ENCODE peak calls at places on chromosomes 11 and 22, in six cellular contexts. One of them, this sample, is unnamed.

GRCh38 chr11:115845872-115846271 is 341.7 kb upstream of the CADM1 start:
- DNase-seq in A549: no peak
- DNase-seq in K562: no peak
- DNase-seq in sigmoid colon: no peak
- DNase-seq in ovary: no peak
- DNase-seq in SK-N-SH: no peak
- DNase-seq in this sample: no peak

GRCh38 chr11:72814139-72814830 is at the start of gene ATG16L2:
- DNase-seq in A549: peak
- DNase-seq in K562: peak
- DNase-seq in sigmoid colon: peak
- DNase-seq in ovary: peak
- DNase-seq in SK-N-SH: peak
- DNase-seq in this sample: peak

GRCh38 chr22:49866646-49867045 is 13.0 kb downstream of the ZBED4 start:
- DNase-seq in A549: no peak
- DNase-seq in K562: no peak
- DNase-seq in sigmoid colon: no peak
- DNase-seq in ovary: no peak
- DNase-seq in SK-N-SH: no peak
- DNase-seq in this sample: no peak

GRCh38 chr11:37952035-37952434 is 1354.0 kb upstream of the RAG2 start:
- DNase-seq in A549: no peak
- DNase-seq in K562: no peak
- DNase-seq in sigmoid colon: no peak
- DNase-seq in ovary: no peak
- DNase-seq in SK-N-SH: peak
- DNase-seq in this sample: no peak

GRCh38 chr22:47448231-47449035 is 686.0 kb downstream of the TBC1D22A start:
- DNase-seq in A549: no peak
- DNase-seq in K562: no peak
- DNase-seq in sigmoid colon: no peak
- DNase-seq in ovary: no peak
- DNase-seq in SK-N-SH: no peak
- DNase-seq in this sample: no peak

GRCh38 chr11:80330302-80330701 is 889.5 kb upstream of the TENM4 start:
- DNase-seq in A549: no peak
- DNase-seq in K562: no peak
- DNase-seq in sigmoid colon: no peak
- DNase-seq in ovary: no peak
- DNase-seq in SK-N-SH: no peak
- DNase-seq in this sample: no peak

GRCh38 chr11:22432331-22433065 is 94.3 kb downstream of the SLC17A6 start:
- DNase-seq in A549: no peak
- DNase-seq in K562: no peak
- DNase-seq in sigmoid colon: no peak
- DNase-seq in ovary: peak
- DNase-seq in SK-N-SH: peak
- DNase-seq in this sample: peak

GRCh38 chr22:37747090-37747714 is 50.4 kb downstream of the TRIOBP start:
- DNase-seq in A549: no peak
- DNase-seq in K562: no peak
- DNase-seq in sigmoid colon: peak
- DNase-seq in ovary: peak
- DNase-seq in SK-N-SH: peak
- DNase-seq in this sample: no peak

GRCh38 chr22:48900626-48901025 is 927.0 kb downstream of the BRD1 start:
- DNase-seq in A549: no peak
- DNase-seq in K562: no peak
- DNase-seq in sigmoid colon: no peak
- DNase-seq in ovary: no peak
- DNase-seq in SK-N-SH: no peak
- DNase-seq in this sample: no peak

GRCh38 chr11:126265801-126266200 is 2.9 kb downstream of the SRPRA start:
- DNase-seq in A549: peak
- DNase-seq in K562: no peak
- DNase-seq in sigmoid colon: no peak
- DNase-seq in ovary: no peak
- DNase-seq in SK-N-SH: no peak
- DNase-seq in this sample: no peak

GRCh38 chr11:10564030-10564429 is 4.4 kb downstream of the LYVE1 start:
- DNase-seq in A549: no peak
- DNase-seq in K562: no peak
- DNase-seq in sigmoid colon: no peak
- DNase-seq in ovary: no peak
- DNase-seq in SK-N-SH: no peak
- DNase-seq in this sample: no peak

GRCh38 chr22:29480262-29480511 is 169 bp downstream of the NEFH start:
- DNase-seq in A549: no peak
- DNase-seq in K562: no peak
- DNase-seq in sigmoid colon: no peak
- DNase-seq in ovary: no peak
- DNase-seq in SK-N-SH: no peak
- DNase-seq in this sample: no peak

GRCh38 chr22:34800265-34800664 is 265.7 kb upstream of the ISX start:
- DNase-seq in A549: no peak
- DNase-seq in K562: no peak
- DNase-seq in sigmoid colon: no peak
- DNase-seq in ovary: no peak
- DNase-seq in SK-N-SH: no peak
- DNase-seq in this sample: no peak

GRCh38 chr22:46239261-46240048 is 10.6 kb downstream of the CDPF1 start:
- DNase-seq in A549: no peak
- DNase-seq in K562: no peak
- DNase-seq in sigmoid colon: no peak
- DNase-seq in ovary: no peak
- DNase-seq in SK-N-SH: no peak
- DNase-seq in this sample: no peak

GRCh38 chr11:1864831-1865665 is 12.2 kb downstream of the LSP1 start:
- DNase-seq in A549: no peak
- DNase-seq in K562: no peak
- DNase-seq in sigmoid colon: no peak
- DNase-seq in ovary: peak
- DNase-seq in SK-N-SH: peak
- DNase-seq in this sample: no peak

GRCh38 chr22:17990942-17991341 is 33.4 kb downstream of the MICAL3 start:
- DNase-seq in A549: no peak
- DNase-seq in K562: no peak
- DNase-seq in sigmoid colon: peak
- DNase-seq in ovary: no peak
- DNase-seq in SK-N-SH: no peak
- DNase-seq in this sample: no peak

GRCh38 chr11:47571895-47572294 is 6.5 kb downstream of the PTPMT1 start:
- DNase-seq in A549: no peak
- DNase-seq in K562: no peak
- DNase-seq in sigmoid colon: no peak
- DNase-seq in ovary: no peak
- DNase-seq in SK-N-SH: no peak
- DNase-seq in this sample: no peak

GRCh38 chr11:85627332-85627997 is at the start of gene DLG2:
- DNase-seq in A549: no peak
- DNase-seq in K562: no peak
- DNase-seq in sigmoid colon: no peak
- DNase-seq in ovary: no peak
- DNase-seq in SK-N-SH: peak
- DNase-seq in this sample: no peak

GRCh38 chr11:95650271-95650670 is 139.3 kb downstream of the FAM76B start:
- DNase-seq in A549: no peak
- DNase-seq in K562: no peak
- DNase-seq in sigmoid colon: no peak
- DNase-seq in ovary: no peak
- DNase-seq in SK-N-SH: no peak
- DNase-seq in this sample: no peak

GRCh38 chr11:3166268-3167142 is 1.4 kb upstream of the OSBPL5 start:
- DNase-seq in A549: no peak
- DNase-seq in K562: no peak
- DNase-seq in sigmoid colon: no peak
- DNase-seq in ovary: no peak
- DNase-seq in SK-N-SH: no peak
- DNase-seq in this sample: no peak

GRCh38 chr22:39090426-39091064 is 6.5 kb upstream of the APOBEC3H start:
- DNase-seq in A549: no peak
- DNase-seq in K562: no peak
- DNase-seq in sigmoid colon: no peak
- DNase-seq in ovary: no peak
- DNase-seq in SK-N-SH: no peak
- DNase-seq in this sample: no peak

GRCh38 chr11:120061036-120061760 is 76.7 kb downstream of the TRIM29 start:
- DNase-seq in A549: no peak
- DNase-seq in K562: no peak
- DNase-seq in sigmoid colon: no peak
- DNase-seq in ovary: no peak
- DNase-seq in SK-N-SH: no peak
- DNase-seq in this sample: peak

GRCh38 chr11:80122211-80122610 is 681.4 kb upstream of the TENM4 start:
- DNase-seq in A549: no peak
- DNase-seq in K562: no peak
- DNase-seq in sigmoid colon: no peak
- DNase-seq in ovary: no peak
- DNase-seq in SK-N-SH: no peak
- DNase-seq in this sample: no peak

GRCh38 chr22:50406416-50407170 is 63.5 kb downstream of the PPP6R2 start:
- DNase-seq in A549: no peak
- DNase-seq in K562: no peak
- DNase-seq in sigmoid colon: no peak
- DNase-seq in ovary: no peak
- DNase-seq in SK-N-SH: no peak
- DNase-seq in this sample: no peak

DNA sequence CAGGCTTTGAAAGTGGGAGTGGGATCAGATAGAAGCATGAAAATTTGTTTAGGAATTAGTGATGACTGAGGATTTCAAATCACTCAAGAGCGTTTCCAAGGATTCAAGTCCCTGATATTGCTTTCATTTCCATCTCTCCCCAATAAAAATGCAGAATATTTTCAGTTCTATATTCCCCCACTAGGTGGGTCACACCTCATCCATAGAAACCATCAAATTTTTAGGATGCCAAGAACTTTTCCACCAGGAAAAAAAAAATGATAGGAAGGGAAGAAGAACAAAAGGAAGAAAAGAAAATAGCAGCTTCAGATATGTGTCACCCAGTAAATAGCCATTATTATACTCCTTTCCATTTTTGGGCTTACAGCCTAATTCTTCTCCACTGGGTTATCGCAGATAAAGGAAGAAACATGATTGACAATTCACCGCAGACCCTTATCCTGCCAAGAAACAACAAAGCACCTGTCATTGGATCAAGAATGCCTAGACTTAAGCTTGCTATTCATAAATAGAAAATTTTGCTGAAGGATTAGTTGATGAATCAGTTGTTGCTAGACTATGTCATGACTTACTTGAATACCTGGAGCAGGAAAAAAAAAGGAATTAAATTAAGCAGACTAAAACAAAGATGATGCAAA is 30.3 kb upstream of the OR10D3 start:
- DNase-seq in A549: no peak
- DNase-seq in K562: no peak
- DNase-seq in sigmoid colon: no peak
- DNase-seq in ovary: no peak
- DNase-seq in SK-N-SH: no peak
- DNase-seq in this sample: no peak
- TF ChIP-seq EP300 in A549: no peak
- TF ChIP-seq EP300 in K562: no peak
- TF ChIP-seq EP300 in sigmoid colon: no peak
- TF ChIP-seq EP300 in ovary: no peak
- TF ChIP-seq EP300 in SK-N-SH: no peak
- TF ChIP-seq EP300 in this sample: no peak

GRCh38 chr11:11998091-11998781 is 10.2 kb downstream of the DKK3 start:
- DNase-seq in A549: peak
- DNase-seq in K562: no peak
- DNase-seq in sigmoid colon: no peak
- DNase-seq in ovary: no peak
- DNase-seq in SK-N-SH: no peak
- DNase-seq in this sample: no peak
- TF ChIP-seq EP300 in A549: no peak
- TF ChIP-seq EP300 in K562: no peak
- TF ChIP-seq EP300 in sigmoid colon: no peak
- TF ChIP-seq EP300 in ovary: no peak
- TF ChIP-seq EP300 in SK-N-SH: peak
- TF ChIP-seq EP300 in this sample: no peak

GRCh38 chr11:35035894-35036408 is 103.0 kb upstream of the CD44 start:
- DNase-seq in A549: no peak
- DNase-seq in K562: no peak
- DNase-seq in sigmoid colon: no peak
- DNase-seq in ovary: no peak
- DNase-seq in SK-N-SH: no peak
- DNase-seq in this sample: no peak
- TF ChIP-seq EP300 in A549: no peak
- TF ChIP-seq EP300 in K562: peak
- TF ChIP-seq EP300 in sigmoid colon: no peak
- TF ChIP-seq EP300 in ovary: no peak
- TF ChIP-seq EP300 in SK-N-SH: peak
- TF ChIP-seq EP300 in this sample: no peak

DNA sequence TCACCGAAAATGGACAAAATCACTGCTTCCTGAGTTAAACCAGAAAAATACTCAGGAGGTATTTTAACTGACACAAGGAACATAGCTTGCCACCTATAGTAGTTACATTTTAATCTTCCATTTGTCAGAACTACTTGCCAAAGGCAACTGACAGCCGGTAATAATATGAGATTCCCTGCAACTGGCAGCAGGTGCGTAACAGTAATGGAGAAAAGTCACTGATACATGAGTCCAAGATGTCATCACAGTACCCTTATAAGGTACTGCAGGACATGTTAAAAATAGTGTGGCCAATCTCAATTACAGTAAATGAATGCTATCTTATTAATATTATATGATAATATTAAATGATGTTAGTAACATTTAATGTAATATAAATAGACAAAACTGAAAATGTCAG is 21.1 kb upstream of the ARHGAP32 start:
- DNase-seq in A549: no peak
- DNase-seq in K562: no peak
- DNase-seq in sigmoid colon: no peak
- DNase-seq in ovary: no peak
- DNase-seq in SK-N-SH: no peak
- DNase-seq in this sample: no peak
- TF ChIP-seq EP300 in A549: no peak
- TF ChIP-seq EP300 in K562: no peak
- TF ChIP-seq EP300 in sigmoid colon: no peak
- TF ChIP-seq EP300 in ovary: no peak
- TF ChIP-seq EP300 in SK-N-SH: no peak
- TF ChIP-seq EP300 in this sample: no peak

DNA sequence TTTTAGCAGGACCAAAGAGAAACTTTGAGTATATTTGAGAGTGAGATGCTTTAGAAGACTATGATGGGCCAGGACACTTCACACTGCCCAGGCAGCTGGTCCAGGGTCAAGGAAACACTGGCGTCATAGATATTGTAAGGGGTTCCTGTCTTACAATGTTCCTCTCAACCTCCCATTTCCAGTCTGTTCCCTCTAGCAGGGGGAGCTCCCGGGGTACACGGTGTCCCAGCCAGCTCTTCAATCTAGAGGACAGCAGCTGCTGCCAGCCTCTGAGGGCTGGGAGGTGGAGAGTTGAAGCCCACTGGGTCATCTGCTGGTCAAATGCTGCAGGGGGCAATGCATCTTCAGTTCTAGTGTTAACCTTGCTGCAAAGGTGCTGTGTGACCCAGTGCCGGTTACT is 40.7 kb upstream of the TIMP3 start:
- DNase-seq in A549: no peak
- DNase-seq in K562: no peak
- DNase-seq in sigmoid colon: no peak
- DNase-seq in ovary: no peak
- DNase-seq in SK-N-SH: no peak
- DNase-seq in this sample: no peak
- TF ChIP-seq EP300 in A549: no peak
- TF ChIP-seq EP300 in K562: no peak
- TF ChIP-seq EP300 in sigmoid colon: peak
- TF ChIP-seq EP300 in ovary: peak
- TF ChIP-seq EP300 in SK-N-SH: no peak
- TF ChIP-seq EP300 in this sample: no peak

GRCh38 chr11:59225017-59225416 is 12.3 kb upstream of the MPEG1 start:
- DNase-seq in A549: no peak
- DNase-seq in K562: no peak
- DNase-seq in sigmoid colon: no peak
- DNase-seq in ovary: no peak
- DNase-seq in SK-N-SH: no peak
- DNase-seq in this sample: no peak
- TF ChIP-seq EP300 in A549: no peak
- TF ChIP-seq EP300 in K562: no peak
- TF ChIP-seq EP300 in sigmoid colon: no peak
- TF ChIP-seq EP300 in ovary: no peak
- TF ChIP-seq EP300 in SK-N-SH: no peak
- TF ChIP-seq EP300 in this sample: no peak

This sample was measured in H1.